ENCODE peak calls at places on chromosomes 2 and 18, in five cellular contexts. F is GM23338, E is RWPE1, Q is A673, G is heart right ventricle. J is an unnamed sample.

GRCh38 chr2:100291152-100291970 is 30.9 kb downstream of the LONRF2 start:
- DNase-seq in Q (peak), E (peak), G (no peak), F (no peak), J (no peak)

GRCh38 chr2:240172071-240172895 is 31.8 kb upstream of the OTOS start:
- DNase-seq in F (no peak), G (no peak), E (no peak), Q (no peak), J (no peak)

GRCh38 chr2:62326735-62327134 is 130.8 kb downstream of the B3GNT2 start:
- DNase-seq in E (no peak), Q (no peak), F (peak), G (no peak), J (no peak)

GRCh38 chr2:11684894-11685460 is 15.0 kb upstream of the NTSR2 start:
- DNase-seq in F (no peak), Q (no peak), E (no peak), G (no peak), J (no peak)

GRCh38 chr2:195445639-195446038 is 211.4 kb upstream of the SLC39A10 start:
- DNase-seq in F (no peak), G (no peak), Q (no peak), E (no peak), J (no peak)

GRCh38 chr2:150075831-150076230 is 411.6 kb downstream of the RND3 start:
- DNase-seq in E (no peak), Q (no peak), G (no peak), F (no peak), J (no peak)

GRCh38 chr2:217316743-217317142 is 456.9 kb upstream of the TNP1 start:
- DNase-seq in G (no peak), F (no peak), Q (peak), E (no peak), J (no peak)

GRCh38 chr2:215619989-215620388 is 184.1 kb upstream of the FN1 start:
- DNase-seq in G (no peak), F (no peak), Q (no peak), E (no peak), J (no peak)

GRCh38 chr2:157839162-157839801 is 36.8 kb downstream of the ACVR1 start:
- DNase-seq in F (peak), G (no peak), Q (peak), E (no peak), J (no peak)

GRCh38 chr2:30684026-30684425 is 123.2 kb downstream of the CAPN13 start:
- DNase-seq in F (no peak), G (no peak), E (no peak), Q (no peak), J (no peak)

GRCh38 chr2:178846458-178846802 is 39.2 kb upstream of the TTN start:
- DNase-seq in G (no peak), Q (no peak), F (peak), E (no peak), J (no peak)

GRCh38 chr18:64747803-64748202 is 598.9 kb upstream of the LINC00305 start:
- DNase-seq in F (peak), Q (no peak), G (no peak), E (no peak), J (no peak)
- TF ChIP-seq CTCF in F (peak), Q (peak), G (no peak), E (no peak), J (no peak)

GRCh38 chr2:158969717-158970521 is 1.5 kb downstream of the TANC1 start:
- DNase-seq in F (peak), E (no peak), Q (peak), G (peak), J (no peak)
- TF ChIP-seq CTCF in F (no peak), E (no peak), Q (no peak), G (no peak), J (no peak)

GRCh38 chr18:45025108-45025471 is 344.4 kb downstream of the SETBP1 start:
- DNase-seq in G (no peak), E (no peak), Q (no peak), F (no peak), J (no peak)

GRCh38 chr18:45019469-45019868 is 338.8 kb downstream of the SETBP1 start:
- DNase-seq in Q (no peak), E (no peak), G (no peak), F (no peak), J (no peak)

GRCh38 chr18:45026162-45026561 is 345.5 kb downstream of the SETBP1 start:
- DNase-seq in F (no peak), E (no peak), G (no peak), Q (no peak), J (no peak)

GRCh38 chr18:45024357-45025107 is 343.8 kb downstream of the SETBP1 start:
- DNase-seq in F (no peak), E (no peak), Q (peak), G (no peak), J (no peak)
- TF ChIP-seq CTCF in F (no peak), E (no peak), Q (peak), G (no peak), J (no peak)

GRCh38 chr2:202161106-202161836 is 77.1 kb downstream of the SUMO1 start:
- DNase-seq in Q (no peak), F (no peak), E (no peak), G (peak), J (no peak)

GRCh38 chr2:202157211-202157985 is 81.0 kb downstream of the SUMO1 start:
- DNase-seq in G (no peak), E (no peak), F (no peak), Q (no peak), J (no peak)

GRCh38 chr2:202164409-202164808 is 74.0 kb downstream of the SUMO1 start:
- DNase-seq in Q (no peak), G (no peak), F (no peak), E (no peak), J (no peak)

GRCh38 chr2:202154613-202155281 is 81.7 kb downstream of the KIAA2012 start:
- DNase-seq in Q (no peak), F (no peak), G (no peak), E (no peak), J (no peak)

DNA sequence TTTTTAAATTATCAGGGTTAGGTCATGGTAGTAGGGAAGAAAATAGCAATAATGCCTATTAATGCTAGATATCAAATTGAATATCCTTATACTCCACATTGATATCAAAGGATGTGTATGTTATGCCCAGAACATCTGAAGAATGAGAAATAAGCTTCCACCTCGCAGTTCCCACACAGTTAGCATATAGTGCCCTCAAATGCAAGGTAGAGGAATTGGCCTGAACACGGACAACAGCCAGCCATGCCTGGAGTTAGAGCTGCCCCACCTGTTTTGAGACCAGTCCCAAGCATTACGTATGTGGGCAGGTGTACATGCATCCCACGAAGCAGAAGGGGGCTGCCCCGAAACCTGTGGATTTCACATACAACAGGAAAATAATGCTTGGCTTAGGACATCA is 79.6 kb downstream of the SUMO1 start:
- DNase-seq in Q (peak), F (no peak), E (no peak), G (no peak), J (no peak)
- TF ChIP-seq CTCF in Q (peak), F (peak), E (no peak), G (peak), J (no peak)

GRCh38 chr2:234564719-234565118 is 67.8 kb upstream of the ARL4C start:
- DNase-seq in Q (peak), F (no peak), G (no peak), E (no peak), J (no peak)
- TF ChIP-seq CTCF in Q (peak), F (no peak), G (peak), E (peak), J (no peak)

GRCh38 chr2:9782197-9782719 is 61.0 kb upstream of the TAF1B start:
- DNase-seq in Q (no peak), E (peak), F (no peak), G (no peak), J (no peak)
- TF ChIP-seq CTCF in Q (no peak), E (no peak), F (no peak), G (no peak), J (no peak)

GRCh38 chr18:55096261-55097026 is 137.2 kb upstream of the CCDC68 start:
- DNase-seq in E (peak), F (peak), Q (peak), G (peak), J (no peak)
- TF ChIP-seq CTCF in E (peak), F (no peak), Q (peak), G (peak), J (no peak)

DNA sequence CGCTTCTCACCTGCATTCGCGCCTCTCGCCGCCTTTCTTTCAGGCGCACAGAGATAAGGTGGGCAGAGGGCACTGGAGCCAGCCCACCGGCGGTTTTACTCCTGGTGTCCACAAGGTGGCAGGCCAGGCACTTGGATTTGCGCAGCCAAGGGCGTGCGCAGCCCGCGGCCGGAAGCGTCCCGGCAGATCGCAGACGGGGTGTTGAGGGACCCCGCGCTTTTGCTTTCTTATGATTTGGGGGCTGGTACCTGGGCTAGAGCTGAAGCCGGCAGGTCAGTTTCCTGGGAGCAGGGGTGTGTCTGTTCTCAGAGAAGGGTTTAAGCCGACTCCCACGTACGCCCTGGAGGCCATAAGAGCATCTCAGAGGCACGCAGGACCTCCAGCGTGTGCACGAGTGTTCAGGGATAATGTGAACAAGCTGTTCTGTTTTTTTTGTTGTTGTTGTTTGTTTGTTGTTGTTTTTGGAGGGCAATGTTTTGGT is 305.6 kb upstream of the CXCR4 start:
- DNase-seq in G (peak), F (peak), Q (peak), E (peak), J (peak)
- TF ChIP-seq CTCF in G (peak), F (peak), Q (peak), E (peak), J (no peak)

GRCh38 chr2:165969227-165969626 is 15.7 kb upstream of the TTC21B start:
- DNase-seq in G (no peak), Q (no peak), F (no peak), E (no peak), J (no peak)
- TF ChIP-seq CTCF in G (no peak), Q (no peak), F (no peak), E (no peak), J (no peak)

J was measured in activated B cell treated with CpG ODN at 0.5 μM for 24 hours.